ENCODE peak calls at places on chromosomes 4 and X, in six cellular contexts. P is heart right ventricle; B is heart left ventricle; E is spleen; T is CD8-positive, alpha-beta T cell; K is psoas muscle. A is an unnamed sample. For H3K4me1 and H3K27me3, the result is how much of the 10 kb centered on the place peaks cover.

GRCh38 chrX:13103111-13103913 is 58.9 kb upstream of the FAM9C start:
- DNase-seq in P (no peak), T (no peak), K (no peak), E (no peak), B (no peak), A (no peak)

GRCh38 chr4:109332926-109333464 is 30.5 kb upstream of the COL25A1 start:
- DNase-seq in T (no peak), B (no peak), K (no peak), E (no peak), P (no peak), A (no peak)

GRCh38 chrX:826026-826425 is 195.4 kb downstream of the SHOX start:
- DNase-seq in E (no peak), T (no peak), P (no peak), K (no peak), B (no peak), A (no peak)

GRCh38 chr4:110085131-110085530 is 113.3 kb downstream of the ELOVL6 start:
- DNase-seq in T (peak), E (no peak), K (no peak), B (peak), P (no peak), A (peak)

GRCh38 chrX:3076416-3076991 is 35.2 kb downstream of the ARSF start:
- DNase-seq in B (no peak), T (no peak), E (no peak), P (no peak), K (no peak), A (no peak)

GRCh38 chr4:5050520-5050955 is 742 bp upstream of the STK32B start:
- DNase-seq in E (peak), P (peak), B (peak), K (peak), T (no peak), A (peak)

GRCh38 chr4:76896731-76897521 is 1.0 kb downstream of the SOWAHB start:
- DNase-seq in T (peak), B (no peak), E (no peak), P (peak), K (peak), A (peak)

GRCh38 chrX:74578137-74578536 is 36.3 kb downstream of the RLIM start:
- DNase-seq in P (no peak), K (no peak), B (no peak), E (no peak), T (no peak), A (no peak)

GRCh38 chr4:75490155-75490554 is 24.0 kb downstream of the RCHY1 start:
- DNase-seq in K (no peak), E (no peak), T (no peak), B (no peak), P (no peak), A (no peak)

GRCh38 chr4:2179717-2180116 is 62.2 kb downstream of the HAUS3 start:
- DNase-seq in K (no peak), E (no peak), P (no peak), B (no peak), T (no peak), A (no peak)

GRCh38 chrX:12263211-12263610 is 124.9 kb downstream of the FRMPD4 start:
- DNase-seq in P (no peak), T (no peak), E (no peak), B (no peak), K (no peak), A (no peak)

GRCh38 chr4:88018471-88018870 is 11.0 kb downstream of the PKD2 start:
- DNase-seq in B (peak), E (no peak), T (no peak), P (no peak), K (peak), A (peak)

GRCh38 chr4:109077486-109077885 is 225.0 kb downstream of the COL25A1 start:
- DNase-seq in P (no peak), K (no peak), B (no peak), E (no peak), T (no peak), A (no peak)

GRCh38 chr4:128483041-128483440 is 195.4 kb upstream of the PGRMC2 start:
- DNase-seq in B (no peak), K (no peak), E (no peak), P (no peak), T (no peak), A (no peak)

GRCh38 chrX:111041018-111041462 is 55.0 kb upstream of the PAK3 start:
- DNase-seq in B (no peak), E (no peak), K (no peak), P (no peak), T (no peak), A (no peak)

GRCh38 chr4:88457307-88458090 is 580 bp downstream of the HERC5 start:
- DNase-seq in P (peak), B (peak), K (peak), T (no peak), E (peak), A (peak)

GRCh38 chr4:111959202-111959601 is 186.1 kb upstream of the FAM241A start:
- DNase-seq in T (no peak), E (no peak), K (no peak), B (no peak), P (no peak), A (no peak)

GRCh38 chr4:186827542-186827887 is 103.9 kb upstream of the FAT1 start:
- DNase-seq in B (no peak), T (no peak), P (no peak), E (no peak), K (no peak), A (no peak)

GRCh38 chr4:186823989-186824388 is 100.3 kb upstream of the FAT1 start:
- DNase-seq in E (no peak), P (no peak), T (no peak), B (no peak), K (no peak), A (no peak)

GRCh38 chr4:186829097-186829496 is 105.4 kb upstream of the FAT1 start:
- DNase-seq in K (no peak), B (no peak), T (no peak), P (no peak), E (no peak), A (no peak)

GRCh38 chr4:186826866-186827541 is 103.3 kb upstream of the FAT1 start:
- DNase-seq in B (no peak), T (no peak), P (no peak), K (no peak), E (no peak), A (no peak)

DNA sequence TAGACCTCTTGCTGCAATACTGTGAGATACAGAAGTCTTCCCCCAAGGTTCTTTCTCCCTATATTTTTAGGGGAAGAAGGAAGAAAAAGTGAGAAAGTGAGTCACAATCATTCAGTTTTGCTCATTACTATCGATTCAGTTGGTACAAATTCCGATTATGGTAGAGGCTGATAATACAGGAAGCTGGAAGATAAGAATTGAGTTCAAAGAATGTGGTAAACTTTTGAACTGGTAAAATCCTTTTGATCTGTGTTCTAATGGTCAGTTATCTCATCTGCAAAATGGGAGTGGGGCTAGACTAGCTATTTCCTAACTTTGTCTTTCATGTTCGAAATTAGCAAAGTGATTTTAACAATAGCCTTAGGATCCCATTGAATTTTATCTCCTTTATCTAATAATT is 101.4 kb upstream of the FAT1 start:
- DNase-seq in B (no peak), T (no peak), K (no peak), P (no peak), E (no peak), A (no peak)
- H3K4me1 ChIP-seq in B (under half), T (under half), K (under half), P (under half), E (under half), A (under half)

DNA sequence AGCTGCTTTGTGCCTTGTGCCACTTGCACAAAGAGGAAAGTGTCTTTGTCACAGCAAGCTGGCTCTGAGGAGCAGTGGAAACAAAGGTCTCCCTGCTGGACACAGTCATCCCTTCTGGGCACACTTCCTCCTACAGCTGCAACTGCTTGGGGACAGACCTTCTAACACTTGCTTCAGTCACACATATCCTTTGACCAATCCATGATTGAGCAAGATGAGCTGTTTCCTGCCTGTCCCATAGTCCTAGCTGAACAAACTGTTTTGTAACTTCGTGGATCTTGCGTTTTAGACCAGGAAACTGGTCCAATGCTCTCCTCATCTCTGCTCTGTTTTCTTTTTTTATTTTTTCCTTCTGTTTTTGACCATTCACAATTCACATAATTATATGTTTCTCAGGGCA is 98.5 kb downstream of the RRAGB start:
- DNase-seq in K (no peak), T (no peak), B (no peak), P (no peak), E (no peak), A (no peak)
- H3K27me3 ChIP-seq in K (under half), T (under half), B (under half), P (under half), E (under half), A (under half)

DNA sequence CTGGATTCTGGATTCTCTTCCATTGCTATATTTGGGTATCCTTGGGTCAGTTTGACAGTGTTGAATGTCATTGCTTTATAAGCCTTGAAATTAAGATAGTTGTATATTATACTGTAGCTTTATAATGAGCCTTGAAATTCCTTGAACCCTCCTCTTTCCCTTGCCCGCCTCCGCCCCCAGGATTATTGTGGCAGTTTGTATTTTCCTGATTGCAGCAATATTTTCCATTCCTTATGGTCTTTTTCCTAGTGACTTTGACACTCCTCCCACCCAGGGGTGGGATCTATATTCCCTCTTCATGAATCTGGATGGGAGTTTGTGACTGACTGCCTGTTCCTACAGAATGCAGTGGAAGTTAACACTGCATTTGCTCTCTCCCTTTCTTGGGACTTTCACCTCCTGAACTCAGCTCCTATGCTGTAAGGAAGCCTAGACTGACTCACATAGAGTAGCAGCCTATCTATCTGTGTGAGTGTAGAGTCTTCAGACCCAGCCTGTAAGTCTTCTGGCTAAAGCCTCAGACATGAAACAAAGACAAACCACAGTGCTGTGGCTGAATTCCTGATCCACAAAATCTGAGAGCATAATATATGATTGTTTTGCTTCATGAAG is 2.2 kb downstream of the FUNDC2 start:
- DNase-seq in T (no peak), B (no peak), P (no peak), E (no peak), K (no peak), A (no peak)
- H3K27ac ChIP-seq in T (no peak), B (peak), P (peak), E (peak), K (peak), A (peak)

DNA sequence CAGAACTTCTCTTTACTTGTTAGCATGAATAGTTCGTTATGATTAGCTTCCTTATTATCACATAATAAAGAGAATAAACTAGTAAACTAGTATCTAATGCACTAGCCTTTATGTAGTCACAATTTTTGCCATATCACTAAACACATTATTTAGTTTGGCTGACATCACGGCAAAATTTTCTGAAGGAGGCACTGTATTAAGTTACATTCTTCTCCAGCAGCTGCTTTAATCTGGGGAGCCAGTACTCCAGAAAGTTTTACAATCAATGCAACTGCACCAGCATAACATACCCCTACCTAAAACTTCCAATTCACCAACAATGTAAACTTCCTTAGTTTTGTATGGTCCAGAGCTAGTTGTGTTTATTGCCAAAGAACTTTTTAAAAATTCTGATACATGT is 87.8 kb downstream of the FIP1L1 start:
- DNase-seq in E (no peak), P (no peak), K (no peak), B (no peak), T (no peak), A (no peak)
- H3K4me1 ChIP-seq in E (under half), P (under half), K (under half), B (under half), T (under half), A (under half)

GRCh38 chrX:118974088-118974907 is at the start of gene LONRF3:
- DNase-seq in E (peak), P (peak), B (peak), K (peak), T (peak), A (peak)

GRCh38 chrX:118975831-118976598 is 1.6 kb downstream of the LONRF3 start:
- DNase-seq in K (peak), P (peak), E (peak), B (peak), T (peak), A (peak)

GRCh38 chrX:118974908-118975671 is 672 bp downstream of the LONRF3 start:
- DNase-seq in T (peak), P (peak), E (peak), K (peak), B (peak), A (peak)

GRCh38 chrX:118971552-118971951 is 2.9 kb upstream of the LONRF3 start:
- DNase-seq in K (no peak), T (no peak), B (no peak), P (no peak), E (no peak), A (no peak)

GRCh38 chrX:118973389-118974087 is 880 bp upstream of the LONRF3 start:
- DNase-seq in B (no peak), E (peak), T (no peak), P (peak), K (peak), A (peak)
- H3K27me3 ChIP-seq in B (under half), E (under half), T (under half), P (under half), K (under half), A (under half)

DNA sequence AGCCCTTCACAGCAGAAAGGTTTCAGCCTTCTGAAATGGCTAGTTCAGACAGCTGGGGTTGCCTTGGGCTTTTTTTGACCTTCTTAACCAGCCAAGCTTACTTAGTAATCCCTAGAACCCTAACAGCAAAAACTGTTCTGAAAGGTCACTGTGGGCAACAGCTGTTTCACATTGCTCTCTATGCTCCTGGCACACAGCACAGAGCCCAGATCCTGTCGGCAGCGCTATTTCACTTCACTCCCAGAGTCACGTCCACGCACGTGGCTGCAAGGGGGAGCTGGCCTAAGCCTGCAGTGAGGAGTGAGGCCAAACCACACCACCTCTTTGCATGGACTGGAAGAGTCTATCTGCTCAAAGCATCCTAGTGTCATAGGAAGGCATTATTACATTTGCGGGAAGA is 32.0 kb upstream of the STS start:
- DNase-seq in P (peak), E (no peak), K (no peak), T (no peak), B (no peak), A (peak)
- H3K27ac ChIP-seq in P (no peak), E (no peak), K (peak), T (no peak), B (no peak), A (no peak)

A was measured in right cardiac atrium.